ENCODE peak calls at places on chromosomes 12 and 14, in five cellular contexts. E is fibroblast of the aortic adventitia, P is upper lobe of right lung, T is WTC11, D is heart left ventricle. S is an unnamed sample.

GRCh38 chr14:55794655-55795583 is 214.9 kb downstream of the KTN1 start:
- DNase-seq in E (peak), P (no peak), T (no peak), D (no peak), S (peak)

GRCh38 chr14:100644383-100644782 is 57.2 kb upstream of the BEGAIN start:
- DNase-seq in E (no peak), P (no peak), T (no peak), D (no peak), S (no peak)

GRCh38 chr14:93330609-93331000 is 2.2 kb downstream of the BTBD7 start:
- DNase-seq in E (no peak), P (no peak), T (no peak), D (no peak), S (no peak)

GRCh38 chr14:76268013-76268376 is 107.9 kb upstream of the ESRRB start:
- DNase-seq in E (no peak), P (no peak), T (no peak), D (no peak), S (no peak)

GRCh38 chr12:24197517-24197916 is 248.0 kb upstream of the SOX5 start:
- DNase-seq in E (no peak), P (no peak), T (no peak), D (no peak), S (no peak)

GRCh38 chr14:21072102-21072501 is 2.0 kb downstream of the ARHGEF40 start:
- DNase-seq in E (peak), P (no peak), T (no peak), D (no peak), S (peak)

GRCh38 chr12:111773801-111774551 is 7.2 kb downstream of the ALDH2 start:
- DNase-seq in E (peak), P (peak), T (no peak), D (peak), S (peak)

GRCh38 chr14:79011091-79011919 is 841.1 kb downstream of the NRXN3 start:
- DNase-seq in E (peak), P (no peak), T (no peak), D (no peak), S (peak)

GRCh38 chr12:26047401-26048226 is 77.2 kb downstream of the BHLHE41 start:
- DNase-seq in E (no peak), P (no peak), T (peak), D (no peak), S (no peak)

GRCh38 chr14:76776306-76777251 is 15.3 kb downstream of the VASH1 start:
- DNase-seq in E (no peak), P (no peak), T (no peak), D (no peak), S (no peak)

GRCh38 chr12:726281-727140 is 25.9 kb upstream of the WNK1 start:
- DNase-seq in E (peak), P (no peak), T (no peak), D (no peak), S (no peak)

GRCh38 chr12:43293396-43293795 is 258.6 kb downstream of the ADAMTS20 start:
- DNase-seq in E (no peak), P (no peak), T (no peak), D (no peak), S (no peak)

GRCh38 chr12:11555743-11556625 is 93.5 kb upstream of the ETV6 start:
- DNase-seq in E (no peak), P (no peak), T (no peak), D (no peak), S (no peak)

GRCh38 chr12:6376965-6377666 is 1.8 kb upstream of the SCNN1A start:
- DNase-seq in E (no peak), P (no peak), T (no peak), D (no peak), S (no peak)

GRCh38 chr12:27787559-27787958 is 7.5 kb upstream of the MANSC4 start:
- DNase-seq in E (no peak), P (no peak), T (no peak), D (no peak), S (no peak)

GRCh38 chr12:76124456-76124855 is 40.0 kb upstream of the NAP1L1 start:
- DNase-seq in E (peak), P (no peak), T (no peak), D (no peak), S (peak)

GRCh38 chr12:13032164-13032563 is 12.0 kb upstream of the FAM234B start:
- DNase-seq in E (no peak), P (no peak), T (no peak), D (no peak), S (no peak)

GRCh38 chr12:26121323-26121740 is 3.5 kb downstream of the BHLHE41 start:
- DNase-seq in E (peak), P (no peak), T (no peak), D (no peak), S (no peak)

GRCh38 chr12:68479832-68480291 is 130.8 kb upstream of the RAP1B start:
- DNase-seq in E (no peak), P (no peak), T (no peak), D (no peak), S (no peak)

GRCh38 chr14:53545217-53545616 is 392.1 kb upstream of the DDHD1 start:
- DNase-seq in E (no peak), P (no peak), T (no peak), D (no peak), S (no peak)

GRCh38 chr14:101878222-101879211 is 85.9 kb upstream of the DYNC1H1 start:
- DNase-seq in E (no peak), P (no peak), T (no peak), D (no peak), S (no peak)

GRCh38 chr12:49358548-49359141 is 8.6 kb upstream of the SPATS2 start:
- DNase-seq in E (peak), P (peak), T (peak), D (no peak), S (peak)

GRCh38 chr12:111992464-111992863 is 20.5 kb downstream of the TMEM116 start:
- DNase-seq in E (no peak), P (no peak), T (no peak), D (no peak), S (no peak)

GRCh38 chr14:48563465-48563864 is 888.1 kb upstream of the MDGA2 start:
- DNase-seq in E (no peak), P (no peak), T (no peak), D (no peak), S (no peak)

GRCh38 chr14:99531221-99532096 is 50.2 kb downstream of the CCNK start:
- DNase-seq in E (peak), P (no peak), T (no peak), D (no peak), S (peak)

GRCh38 chr14:49857427-49858003 is 4.9 kb upstream of the NEMF start:
- DNase-seq in E (no peak), P (no peak), T (no peak), D (no peak), S (peak)

GRCh38 chr14:98704441-98704840 is 567.6 kb downstream of the BCL11B start:
- DNase-seq in E (no peak), P (no peak), T (no peak), D (no peak), S (no peak)

GRCh38 chr14:63209160-63209559 is 4.9 kb downstream of the RHOJ start:
- DNase-seq in E (no peak), P (no peak), T (no peak), D (no peak), S (no peak)

GRCh38 chr12:103773109-103773905 is 67.7 kb downstream of the NT5DC3 start:
- DNase-seq in E (peak), P (no peak), T (no peak), D (no peak), S (no peak)

GRCh38 chr14:95156153-95156764 is 1.1 kb downstream of the DICER1 start:
- DNase-seq in E (peak), P (no peak), T (no peak), D (no peak), S (no peak)

GRCh38 chr12:101902641-101903040 is 25.3 kb downstream of the DRAM1 start:
- DNase-seq in E (no peak), P (peak), T (no peak), D (no peak), S (no peak)

GRCh38 chr14:71803539-71804260 is 128.5 kb upstream of the RGS6 start:
- DNase-seq in E (peak), P (no peak), T (no peak), D (no peak), S (peak)

GRCh38 chr12:51593539-51593938 is 2.5 kb downstream of the SCN8A start:
- DNase-seq in E (peak), P (no peak), T (peak), D (no peak), S (peak)

DNA sequence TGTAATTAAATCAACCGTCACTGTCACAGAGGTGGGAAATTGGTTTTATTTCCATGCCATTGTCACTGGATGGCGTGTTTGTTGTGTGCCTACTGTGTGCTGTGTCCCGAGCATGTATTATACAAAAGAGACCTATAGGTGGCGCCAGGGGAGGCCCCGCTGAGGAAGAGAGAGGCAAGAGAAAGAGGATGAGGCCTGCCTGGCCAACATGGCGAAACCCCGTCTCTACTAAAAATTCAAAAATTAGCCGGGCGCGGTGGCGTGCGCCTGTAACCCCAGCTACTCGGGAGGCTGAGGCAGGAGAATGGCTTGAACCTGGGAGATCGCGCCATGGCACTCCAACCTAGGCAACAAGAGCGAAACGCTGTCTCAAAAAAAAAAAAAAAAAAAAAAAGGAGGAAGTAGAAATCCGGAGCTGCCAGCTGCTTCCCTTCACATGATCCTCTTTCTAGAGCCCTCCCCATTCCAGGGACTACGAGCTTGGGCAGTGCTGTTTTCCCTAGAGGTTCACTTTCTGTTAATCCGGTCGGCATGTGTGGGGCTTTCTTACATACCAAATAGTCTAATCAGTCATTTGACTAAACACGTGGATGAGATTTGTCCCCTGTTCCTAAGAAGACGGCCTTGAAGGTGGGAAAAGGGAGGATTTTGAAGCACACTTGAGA is 6.4 kb upstream of the CCDC175 start:
- DNase-seq in E (no peak), P (no peak), T (peak), D (peak), S (no peak)
- TF ChIP-seq CTCF in E (no peak), P (peak), T (peak), D (no peak), S (peak)

DNA sequence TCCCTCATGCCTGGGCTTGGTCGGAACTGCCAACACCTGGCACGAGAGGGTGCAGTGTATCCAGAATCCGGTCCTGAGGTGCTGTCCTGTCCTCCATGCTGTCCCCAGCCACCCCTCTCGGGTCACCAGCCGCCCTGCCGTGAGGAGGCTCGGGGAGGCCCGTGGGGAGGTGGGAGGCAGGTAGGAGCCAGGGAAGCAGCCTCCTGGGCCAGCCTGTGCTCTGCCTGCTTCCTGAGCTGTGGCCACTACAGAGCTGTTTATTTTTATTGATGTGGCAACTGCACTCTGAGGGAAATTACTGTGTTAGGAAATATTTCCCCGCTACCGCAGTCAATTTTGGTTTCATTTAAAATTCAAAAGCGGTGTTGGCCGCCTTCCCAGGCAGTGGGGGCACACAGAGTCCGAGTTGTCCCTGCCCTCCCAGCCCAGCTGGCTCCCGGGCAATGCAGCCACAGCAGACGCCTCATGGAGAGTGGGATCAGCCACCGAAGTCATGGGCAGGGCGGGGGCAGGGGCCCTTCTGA is 18.3 kb downstream of the NOC4L start:
- DNase-seq in E (peak), P (peak), T (no peak), D (peak), S (peak)
- TF ChIP-seq CTCF in E (no peak), P (no peak), T (no peak), D (no peak), S (peak)

GRCh38 chr12:92570056-92570753 is 132.6 kb upstream of the PLEKHG7 start:
- DNase-seq in E (peak), P (no peak), T (peak), D (peak), S (peak)
- TF ChIP-seq CTCF in E (peak), P (peak), T (peak), D (peak), S (peak)

GRCh38 chr12:66154776-66155175 is 15.0 kb downstream of the TMBIM4 start:
- DNase-seq in E (peak), P (no peak), T (no peak), D (no peak), S (no peak)

GRCh38 chr12:66143868-66144267 is 13.3 kb upstream of the LLPH start:
- DNase-seq in E (no peak), P (no peak), T (no peak), D (no peak), S (no peak)

GRCh38 chr12:66152732-66153131 is 17.1 kb downstream of the TMBIM4 start:
- DNase-seq in E (peak), P (no peak), T (no peak), D (no peak), S (no peak)

GRCh38 chr12:66144796-66145754 is 14.5 kb upstream of the LLPH start:
- DNase-seq in E (peak), P (no peak), T (no peak), D (no peak), S (peak)

GRCh38 chr12:66149702-66150398 is 19.3 kb upstream of the LLPH start:
- DNase-seq in E (no peak), P (no peak), T (no peak), D (peak), S (no peak)
- TF ChIP-seq CTCF in E (peak), P (peak), T (no peak), D (no peak), S (peak)

GRCh38 chr12:95533985-95534384 is 17.3 kb downstream of the USP44 start:
- DNase-seq in E (no peak), P (no peak), T (no peak), D (no peak), S (no peak)
- TF ChIP-seq CTCF in E (no peak), P (no peak), T (no peak), D (no peak), S (no peak)

DNA sequence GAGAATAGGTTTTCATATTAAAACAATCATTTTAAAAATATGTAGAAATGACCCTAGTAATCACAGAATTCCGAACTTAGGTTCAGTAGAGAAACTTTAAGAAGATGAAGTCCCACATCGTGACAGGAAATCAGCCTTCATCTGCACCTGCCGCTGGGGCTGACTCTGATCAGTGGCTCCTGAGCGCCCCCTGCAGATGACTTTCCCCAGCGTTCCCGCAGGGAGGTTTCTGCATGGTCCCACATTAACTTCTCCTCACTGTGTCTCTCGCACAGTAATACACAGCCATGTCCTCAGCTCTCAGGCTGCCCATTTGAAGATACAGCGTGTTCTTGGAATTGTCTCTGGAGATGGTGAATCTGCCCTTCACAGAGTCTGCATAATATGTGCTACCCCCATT is 1131.1 kb downstream of the TMEM121 start:
- DNase-seq in E (no peak), P (no peak), T (no peak), D (no peak), S (no peak)
- TF ChIP-seq CTCF in E (no peak), P (peak), T (no peak), D (no peak), S (no peak)

GRCh38 chr12:45827974-45828373 is 98.5 kb downstream of the ARID2 start:
- DNase-seq in E (no peak), P (no peak), T (no peak), D (no peak), S (no peak)
- TF ChIP-seq CTCF in E (no peak), P (no peak), T (no peak), D (no peak), S (no peak)

GRCh38 chr12:14362347-14362746 is 3.1 kb upstream of the ATF7IP start:
- DNase-seq in E (no peak), P (no peak), T (no peak), D (no peak), S (no peak)

GRCh38 chr12:14367097-14367661 is 1.7 kb downstream of the ATF7IP start:
- DNase-seq in E (peak), P (no peak), T (no peak), D (no peak), S (peak)

GRCh38 chr12:14365294-14366210 is at the start of gene ATF7IP:
- DNase-seq in E (peak), P (peak), T (peak), D (peak), S (peak)

GRCh38 chr12:14366211-14366762 is 805 bp downstream of the ATF7IP start:
- DNase-seq in E (no peak), P (no peak), T (no peak), D (no peak), S (peak)

GRCh38 chr12:14364583-14365271 is 755 bp upstream of the ATF7IP start:
- DNase-seq in E (no peak), P (no peak), T (no peak), D (no peak), S (no peak)
- TF ChIP-seq CTCF in E (no peak), P (no peak), T (no peak), D (no peak), S (no peak)

GRCh38 chr14:104134061-104134965 is 4.1 kb upstream of the KIF26A start:
- DNase-seq in E (no peak), P (peak), T (peak), D (peak), S (no peak)

GRCh38 chr14:104135904-104136471 is 2.4 kb upstream of the KIF26A start:
- DNase-seq in E (no peak), P (peak), T (peak), D (peak), S (no peak)

GRCh38 chr14:104133496-104133895 is 4.9 kb upstream of the KIF26A start:
- DNase-seq in E (no peak), P (peak), T (no peak), D (peak), S (no peak)

GRCh38 chr14:104136472-104137296 is 1.7 kb upstream of the KIF26A start:
- DNase-seq in E (no peak), P (peak), T (peak), D (peak), S (no peak)

GRCh38 chr14:104135121-104135903 is 3.1 kb upstream of the KIF26A start:
- DNase-seq in E (no peak), P (peak), T (peak), D (peak), S (no peak)
- TF ChIP-seq CTCF in E (no peak), P (no peak), T (peak), D (no peak), S (peak)

DNA sequence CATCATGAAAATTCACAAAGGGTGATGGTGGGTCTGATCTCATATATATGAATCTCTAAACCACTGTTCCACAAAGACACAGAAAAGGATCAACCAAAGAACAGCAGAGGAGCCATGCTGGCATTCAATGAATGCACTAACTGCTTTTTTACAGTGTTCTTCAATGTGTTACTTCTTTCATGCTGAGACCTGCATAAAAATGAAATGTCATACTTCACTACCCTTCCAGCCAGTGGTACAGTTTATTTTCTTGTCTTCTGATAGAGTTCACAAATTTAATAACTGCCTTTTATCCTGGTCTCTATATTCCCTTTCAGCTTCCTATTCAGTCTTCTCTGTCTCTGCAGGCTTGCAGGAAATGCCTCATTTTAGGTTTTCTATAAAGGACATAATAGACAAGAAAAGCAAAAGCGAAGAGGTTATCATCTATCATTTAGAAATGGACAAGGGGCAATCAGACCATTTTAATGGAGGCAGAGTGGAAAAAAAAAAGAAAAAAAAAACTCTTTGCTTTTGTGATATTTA is 836.7 kb upstream of the FOXG1 start:
- DNase-seq in E (no peak), P (no peak), T (no peak), D (no peak), S (no peak)
- TF ChIP-seq CTCF in E (no peak), P (no peak), T (no peak), D (no peak), S (no peak)

S was measured in HFFc6.